ENCODE peak calls at places on chromosomes 3 and 15, in ten cellular contexts. L is GM18507; I is AG04449; E is NCI-H774; N is activated T-helper 1 cell treated with Interleukin-2 at 50 U/mL for 16 hours; T is astrocyte of the spinal cord; K is NCI-H1436; Y is activated T-cell treated with anti-CD3 and anti-CD28 coated beads, Interleukin-2, amount 50 U/mL, for 72 hours; A is germinal center; H is A673. Z is an unnamed sample.

GRCh38 chr3:45413172-45413765 is 24.9 kb downstream of the LARS2 start:
- DNase-seq in A (no peak), K (no peak), I (no peak), E (no peak), N (no peak), H (no peak), Y (no peak), T (no peak), L (no peak), Z (no peak)

GRCh38 chr15:72890043-72890442 is 106.5 kb upstream of the ADPGK start:
- DNase-seq in K (no peak), H (peak; percentile 4), E (no peak), L (no peak), I (no peak), T (no peak), A (no peak), Y (no peak), N (no peak), Z (no peak)

GRCh38 chr15:48720646-48721045 is 75.1 kb upstream of the FBN1 start:
- DNase-seq in T (no peak), E (no peak), A (no peak), Y (no peak), K (no peak), L (no peak), N (no peak), I (no peak), H (no peak), Z (no peak)

GRCh38 chr3:30691249-30691880 is 85.0 kb downstream of the TGFBR2 start:
- DNase-seq in Y (no peak), I (no peak), L (no peak), T (no peak), A (no peak), E (no peak), H (peak; percentile 90), K (no peak), N (no peak), Z (no peak)

GRCh38 chr3:30198162-30198561 is 408.2 kb upstream of the TGFBR2 start:
- DNase-seq in N (no peak), T (no peak), I (no peak), A (no peak), H (peak; percentile 22), L (no peak), K (no peak), E (no peak), Y (no peak), Z (no peak)

GRCh38 chr3:12541625-12542024 is 3.7 kb downstream of the MKRN2OS start:
- DNase-seq in L (no peak), A (no peak), K (no peak), T (no peak), N (no peak), E (no peak), I (no peak), Y (no peak), H (no peak), Z (no peak)

GRCh38 chr3:123388811-123389210 is 60.1 kb downstream of the ADCY5 start:
- DNase-seq in I (no peak), A (no peak), T (no peak), L (no peak), Y (no peak), N (no peak), H (no peak), E (no peak), K (no peak), Z (no peak)

GRCh38 chr3:48711727-48712126 is 5.3 kb downstream of the IP6K2 start:
- DNase-seq in T (peak; percentile 31), L (no peak), N (no peak), K (no peak), E (no peak), H (peak; percentile 54), Y (no peak), I (no peak), A (no peak), Z (no peak)

GRCh38 chr3:8201886-8202285 is 299.7 kb upstream of the LMCD1 start:
- DNase-seq in I (no peak), E (no peak), L (no peak), K (no peak), N (no peak), H (peak; percentile 34), T (peak; percentile 86), Y (no peak), A (no peak), Z (no peak)

GRCh38 chr3:4289044-4289443 is 14.1 kb upstream of the SETMAR start:
- DNase-seq in E (no peak), I (no peak), T (no peak), Y (no peak), N (no peak), A (no peak), K (no peak), H (no peak), L (no peak), Z (no peak)

GRCh38 chr15:90306560-90306959 is 41.1 kb downstream of the NGRN start:
- DNase-seq in E (no peak), A (no peak), H (no peak), Y (peak; percentile 64), T (no peak), I (no peak), L (peak; percentile 22), K (no peak), N (no peak), Z (no peak)

GRCh38 chr15:42547926-42548257 is 701 bp downstream of the LRRC57 start:
- DNase-seq in Y (no peak), K (peak; percentile 7), N (no peak), L (no peak), A (peak; percentile 18), H (peak; percentile 31), I (no peak), T (no peak), E (no peak), Z (peak; percentile 18)

GRCh38 chr15:57323806-57324589 is 52.3 kb upstream of the CGNL1 start:
- DNase-seq in E (peak; percentile 84), Y (peak; percentile 5), H (peak; percentile 92), N (no peak), T (peak; percentile 77), A (peak; percentile 10), K (peak; percentile 95), I (no peak), L (no peak), Z (no peak)

Z was measured in GM04504.